ENCODE peak calls at places on chromosomes 2 and 18, in nine cellular contexts. S is heart left ventricle, K is right lobe of liver, A is spleen, V is HCT116, T is IMR-90, Z is NB4, R is adrenal gland, B is A549. Y is an unnamed sample.
A peak's percentile ranks its signal among the peaks of the same experiment; 100 is the strongest.

GRCh38 chr18:54020971-54021370 is 203.5 kb downstream of the MBD2 start:
- DNase-seq in R (no peak), A (no peak), K (no peak), T (no peak), V (no peak), Z (no peak), B (no peak), S (no peak), Y (no peak)

GRCh38 chr18:28728891-28729290 is 552.0 kb upstream of the CDH2 start:
- DNase-seq in K (no peak), B (no peak), A (no peak), S (no peak), R (no peak), T (peak; percentile 20), Z (no peak), V (no peak), Y (no peak)

GRCh38 chr2:37720533-37721218 is 49.2 kb upstream of the CDC42EP3 start:
- DNase-seq in K (no peak), Z (peak; percentile 62), B (no peak), R (no peak), T (no peak), V (no peak), S (no peak), A (no peak), Y (no peak)

GRCh38 chr2:225165052-225165451 is 122.8 kb upstream of the DOCK10 start:
- DNase-seq in A (no peak), V (no peak), T (peak; percentile 82), K (no peak), R (no peak), B (no peak), Z (no peak), S (no peak), Y (no peak)

GRCh38 chr2:232761301-232761907 is 15.0 kb downstream of the KCNJ13 start:
- DNase-seq in S (no peak), T (peak; percentile 41), Z (peak; percentile 50), K (no peak), B (peak; percentile 69), R (no peak), V (peak; percentile 28), A (no peak), Y (no peak)

GRCh38 chr18:32441536-32441935 is 29.1 kb downstream of the GAREM1 start:
- DNase-seq in Z (no peak), T (no peak), S (no peak), K (no peak), B (no peak), A (no peak), R (no peak), V (no peak), Y (no peak)

GRCh38 chr18:12056034-12056883 is 37.4 kb upstream of the ANKRD62 start:
- DNase-seq in A (no peak), B (no peak), Z (no peak), R (no peak), K (no peak), T (no peak), S (no peak), V (no peak), Y (peak; percentile 83)

GRCh38 chr18:67199993-67200617 is 316.4 kb downstream of the DSEL start:
- DNase-seq in Z (peak; percentile 52), K (no peak), S (no peak), A (no peak), V (peak; percentile 8), B (peak; percentile 48), T (peak; percentile 69), R (no peak), Y (no peak)

GRCh38 chr2:208025814-208026184 is 472 bp upstream of the PLEKHM3 start:
- DNase-seq in Z (peak; percentile 56), B (no peak), R (no peak), A (peak; percentile 78), T (no peak), V (no peak), K (no peak), S (no peak), Y (no peak)

GRCh38 chr18:48949606-48950535 is 894 bp downstream of the SMAD7 start:
- DNase-seq in B (peak; percentile 62), R (no peak), K (peak; percentile 48), T (peak; percentile 60), Z (peak; percentile 76), A (peak; percentile 87), S (no peak), V (no peak), Y (no peak)

GRCh38 chr18:48952287-48953095 is 1.7 kb upstream of the SMAD7 start:
- DNase-seq in K (peak; percentile 83), S (peak; percentile 89), V (no peak), B (peak; percentile 74), R (peak; percentile 83), Z (peak; percentile 78), A (peak; percentile 91), T (peak; percentile 86), Y (peak; percentile 97)

GRCh38 chr18:48953096-48953706 is 2.4 kb upstream of the SMAD7 start:
- DNase-seq in V (no peak), B (no peak), R (no peak), S (no peak), K (no peak), Z (no peak), A (peak; percentile 78), T (no peak), Y (no peak)

GRCh38 chr18:48950536-48951447 is at the start of gene SMAD7:
- DNase-seq in R (no peak), B (no peak), T (no peak), A (no peak), K (no peak), S (no peak), Z (peak; percentile 40), V (no peak), Y (no peak)

GRCh38 chr18:48951448-48952286 is 902 bp upstream of the SMAD7 start:
- DNase-seq in A (peak; percentile 95), V (no peak), B (peak; percentile 86), R (peak; percentile 90), K (peak; percentile 92), T (peak; percentile 86), S (peak; percentile 91), Z (peak; percentile 90), Y (peak; percentile 81)
- TF ChIP-seq CTCF in A (no peak), V (no peak), B (no peak), R (peak; percentile 32), K (no peak), T (peak; percentile 31), S (peak; percentile 37), Z (no peak), Y (no peak)

DNA sequence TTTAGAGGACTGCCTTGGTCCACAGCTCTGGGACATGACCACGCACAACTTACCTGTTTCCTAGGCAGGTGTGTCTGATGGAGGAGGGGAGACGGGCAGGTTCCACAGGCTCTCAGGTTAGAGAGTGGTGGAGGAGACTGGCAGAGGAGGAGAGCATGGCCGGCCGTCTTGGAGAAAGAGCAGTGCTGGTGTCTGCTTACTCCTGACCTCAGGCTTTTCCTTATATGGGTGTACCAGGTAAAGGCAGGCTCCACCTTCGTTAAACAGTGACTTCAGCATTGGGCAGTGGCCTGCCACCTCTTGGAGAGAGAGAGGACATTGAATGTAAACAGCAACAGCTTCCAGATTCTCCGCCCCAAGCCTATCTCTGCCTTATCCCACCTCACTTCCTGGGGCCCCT is at the start of gene CAPN13:
- DNase-seq in K (peak; percentile 35), A (no peak), R (no peak), B (no peak), Z (no peak), S (no peak), T (no peak), V (peak; percentile 32), Y (no peak)
- TF ChIP-seq POLR2A in K (no peak), A (no peak), R (no peak), B (no peak), Z (no peak), S (no peak), T (no peak), V (no peak), Y (no peak)

DNA sequence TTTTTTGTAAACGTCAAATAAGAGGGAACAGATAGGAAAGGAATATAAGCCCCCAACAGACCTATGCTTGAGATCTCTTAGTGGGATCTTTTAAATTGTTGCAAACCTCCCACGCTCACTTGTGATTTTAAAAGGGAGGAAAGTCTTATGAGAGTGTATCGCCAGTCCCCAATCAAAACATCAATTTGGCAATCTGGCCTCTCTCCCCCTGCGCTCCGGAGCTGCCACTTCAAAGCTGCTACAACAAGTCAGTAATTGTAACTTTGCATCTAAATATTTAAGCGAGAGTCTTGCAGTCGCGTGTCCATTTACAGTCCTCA is 8.5 kb downstream of the PAX3 start:
- DNase-seq in B (no peak), R (no peak), S (no peak), T (no peak), A (no peak), K (no peak), V (no peak), Z (no peak), Y (no peak)
- H3K4me3 ChIP-seq in B (no peak overlapping the region), R (no peak overlapping the region), S (no peak overlapping the region), T (no peak overlapping the region), A (no peak overlapping the region), K (no peak overlapping the region), V (no peak overlapping the region), Z (no peak overlapping the region), Y (no peak overlapping the region)

GRCh38 chr2:15944325-15945017 is 4.1 kb downstream of the MYCN start:
- DNase-seq in B (no peak), A (no peak), V (no peak), T (no peak), S (no peak), Z (no peak), R (no peak), K (no peak), Y (peak; percentile 21)

GRCh38 chr2:15943914-15944313 is 3.6 kb downstream of the MYCN start:
- DNase-seq in Z (no peak), R (peak; percentile 31), V (no peak), B (peak; percentile 10), K (no peak), A (no peak), T (no peak), S (peak; percentile 38), Y (no peak)

GRCh38 chr2:15946983-15947382 is 6.6 kb downstream of the MYCN start:
- DNase-seq in S (no peak), T (no peak), Z (no peak), A (no peak), K (no peak), B (no peak), V (no peak), R (no peak), Y (no peak)

GRCh38 chr2:15947431-15947830 is 7.1 kb downstream of the MYCN start:
- DNase-seq in S (no peak), Z (no peak), A (no peak), V (no peak), R (no peak), B (no peak), T (no peak), K (no peak), Y (peak; percentile 39)

DNA sequence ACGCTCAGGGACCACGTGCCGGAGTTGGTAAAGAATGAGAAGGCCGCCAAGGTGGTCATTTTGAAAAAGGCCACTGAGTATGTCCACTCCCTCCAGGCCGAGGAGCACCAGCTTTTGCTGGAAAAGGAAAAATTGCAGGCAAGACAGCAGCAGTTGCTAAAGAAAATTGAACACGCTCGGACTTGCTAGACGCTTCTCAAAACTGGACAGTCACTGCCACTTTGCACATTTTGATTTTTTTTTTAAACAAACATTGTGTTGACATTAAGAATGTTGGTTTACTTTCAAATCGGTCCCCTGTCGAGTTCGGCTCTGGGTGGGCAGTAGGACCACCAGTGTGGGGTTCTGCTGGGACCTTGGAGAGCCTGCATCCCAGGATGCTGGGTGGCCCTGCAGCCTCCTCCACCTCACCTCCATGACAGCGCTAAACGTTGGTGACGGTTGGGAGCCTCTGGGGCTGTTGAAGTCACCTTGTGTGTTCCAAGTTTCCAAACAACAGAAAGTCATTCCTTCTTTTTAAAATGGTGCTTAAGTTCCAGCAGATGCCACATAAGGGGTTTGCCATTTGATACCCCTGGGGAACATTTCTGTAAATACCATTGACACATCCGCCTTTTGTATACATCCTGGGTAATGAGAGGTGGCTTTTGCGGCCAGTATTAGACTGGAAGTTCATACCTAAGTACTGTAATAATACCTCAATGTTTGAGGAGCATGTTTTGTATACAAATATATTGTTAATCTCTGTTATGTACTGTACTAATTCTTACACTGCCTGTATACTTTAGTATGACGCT is 5.8 kb downstream of the MYCN start:
- DNase-seq in B (no peak), V (no peak), K (no peak), S (no peak), R (no peak), A (no peak), Z (no peak), T (no peak), Y (no peak)
- TF ChIP-seq CTCF in B (no peak), V (no peak), K (no peak), S (no peak), R (no peak), A (no peak), Z (no peak), T (no peak), Y (no peak)

Y was measured in lower leg skin.